ENCODE peak calls at places on chromosomes 11 and 22, in seven cellular contexts. One of them, this sample, is unnamed.

GRCh38 chr22:23103199-23103954 is 33.1 kb downstream of the GNAZ start:
- DNase-seq in left ventricle myocardium inferior: no peak
- DNase-seq in ovary: no peak
- DNase-seq in Peyer's patch: no peak
- DNase-seq in GM12878: no peak
- DNase-seq in Panc1: no peak
- DNase-seq in stomach: no peak
- DNase-seq in this sample: no peak

GRCh38 chr11:5705688-5706087 is 16.1 kb downstream of the TRIM22 start:
- DNase-seq in left ventricle myocardium inferior: no peak
- DNase-seq in ovary: no peak
- DNase-seq in Peyer's patch: no peak
- DNase-seq in GM12878: no peak
- DNase-seq in Panc1: no peak
- DNase-seq in stomach: no peak
- DNase-seq in this sample: no peak

GRCh38 chr22:18987765-18988164 is 51.7 kb upstream of the PRODH start:
- DNase-seq in left ventricle myocardium inferior: no peak
- DNase-seq in ovary: no peak
- DNase-seq in Peyer's patch: peak; percentile 57
- DNase-seq in GM12878: no peak
- DNase-seq in Panc1: no peak
- DNase-seq in stomach: no peak
- DNase-seq in this sample: no peak

GRCh38 chr11:11512502-11512901 is 109.3 kb downstream of the GALNT18 start:
- DNase-seq in left ventricle myocardium inferior: no peak
- DNase-seq in ovary: no peak
- DNase-seq in Peyer's patch: no peak
- DNase-seq in GM12878: no peak
- DNase-seq in Panc1: no peak
- DNase-seq in stomach: no peak
- DNase-seq in this sample: no peak

GRCh38 chr11:128988224-128988970 is 45.7 kb upstream of the TP53AIP1 start:
- DNase-seq in left ventricle myocardium inferior: no peak
- DNase-seq in ovary: no peak
- DNase-seq in Peyer's patch: no peak
- DNase-seq in GM12878: no peak
- DNase-seq in Panc1: no peak
- DNase-seq in stomach: no peak
- DNase-seq in this sample: no peak

GRCh38 chr22:19495562-19496323 is 16.0 kb downstream of the CDC45 start:
- DNase-seq in left ventricle myocardium inferior: no peak
- DNase-seq in ovary: no peak
- DNase-seq in Peyer's patch: no peak
- DNase-seq in GM12878: no peak
- DNase-seq in Panc1: no peak
- DNase-seq in stomach: no peak
- DNase-seq in this sample: no peak

GRCh38 chr22:37419916-37420655 is 7.2 kb downstream of the ELFN2 start:
- DNase-seq in left ventricle myocardium inferior: no peak
- DNase-seq in ovary: no peak
- DNase-seq in Peyer's patch: peak; percentile 49
- DNase-seq in GM12878: no peak
- DNase-seq in Panc1: no peak
- DNase-seq in stomach: no peak
- DNase-seq in this sample: no peak

GRCh38 chr11:121291896-121292502 is 572 bp upstream of the SC5D start:
- DNase-seq in left ventricle myocardium inferior: no peak
- DNase-seq in ovary: no peak
- DNase-seq in Peyer's patch: no peak
- DNase-seq in GM12878: peak; percentile 51
- DNase-seq in Panc1: no peak
- DNase-seq in stomach: no peak
- DNase-seq in this sample: no peak

GRCh38 chr11:29260939-29261705 is 755.7 kb downstream of the KCNA4 start:
- DNase-seq in left ventricle myocardium inferior: no peak
- DNase-seq in ovary: no peak
- DNase-seq in Peyer's patch: no peak
- DNase-seq in GM12878: no peak
- DNase-seq in Panc1: peak; percentile 59
- DNase-seq in stomach: no peak
- DNase-seq in this sample: no peak

GRCh38 chr11:103587951-103588788 is 448.3 kb upstream of the DDI1 start:
- DNase-seq in left ventricle myocardium inferior: no peak
- DNase-seq in ovary: no peak
- DNase-seq in Peyer's patch: no peak
- DNase-seq in GM12878: no peak
- DNase-seq in Panc1: no peak
- DNase-seq in stomach: no peak
- DNase-seq in this sample: no peak

GRCh38 chr11:126561327-126561893 is 205.9 kb downstream of the ST3GAL4 start:
- DNase-seq in left ventricle myocardium inferior: peak; percentile 23
- DNase-seq in ovary: no peak
- DNase-seq in Peyer's patch: no peak
- DNase-seq in GM12878: no peak
- DNase-seq in Panc1: no peak
- DNase-seq in stomach: no peak
- DNase-seq in this sample: no peak

GRCh38 chr11:44936951-44937543 is 13.6 kb downstream of the TP53I11 start:
- DNase-seq in left ventricle myocardium inferior: no peak
- DNase-seq in ovary: no peak
- DNase-seq in Peyer's patch: no peak
- DNase-seq in GM12878: no peak
- DNase-seq in Panc1: no peak
- DNase-seq in stomach: no peak
- DNase-seq in this sample: no peak

GRCh38 chr22:41983516-41983915 is 14.3 kb downstream of the SEPTIN3 start:
- DNase-seq in left ventricle myocardium inferior: no peak
- DNase-seq in ovary: no peak
- DNase-seq in Peyer's patch: no peak
- DNase-seq in GM12878: no peak
- DNase-seq in Panc1: no peak
- DNase-seq in stomach: no peak
- DNase-seq in this sample: no peak

GRCh38 chr11:66288138-66288865 is 641 bp downstream of the YIF1A start:
- DNase-seq in left ventricle myocardium inferior: peak; percentile 46
- DNase-seq in ovary: peak; percentile 30
- DNase-seq in Peyer's patch: peak; percentile 83
- DNase-seq in GM12878: no peak
- DNase-seq in Panc1: no peak
- DNase-seq in stomach: no peak
- DNase-seq in this sample: no peak

GRCh38 chr11:102293873-102294601 is 23.2 kb upstream of the BIRC3 start:
- DNase-seq in left ventricle myocardium inferior: no peak
- DNase-seq in ovary: no peak
- DNase-seq in Peyer's patch: no peak
- DNase-seq in GM12878: no peak
- DNase-seq in Panc1: peak; percentile 69
- DNase-seq in stomach: no peak
- DNase-seq in this sample: no peak

GRCh38 chr11:58047818-58048217 is 17.1 kb downstream of the OR6Q1 start:
- DNase-seq in left ventricle myocardium inferior: no peak
- DNase-seq in ovary: no peak
- DNase-seq in Peyer's patch: no peak
- DNase-seq in GM12878: no peak
- DNase-seq in Panc1: no peak
- DNase-seq in stomach: no peak
- DNase-seq in this sample: no peak

GRCh38 chr22:43789452-43789851 is 22.7 kb downstream of the EFCAB6 start:
- DNase-seq in left ventricle myocardium inferior: peak; percentile 28
- DNase-seq in ovary: peak; percentile 42
- DNase-seq in Peyer's patch: no peak
- DNase-seq in GM12878: no peak
- DNase-seq in Panc1: no peak
- DNase-seq in stomach: no peak
- DNase-seq in this sample: no peak

GRCh38 chr11:86548278-86548917 is 124.0 kb downstream of the ME3 start:
- DNase-seq in left ventricle myocardium inferior: no peak
- DNase-seq in ovary: no peak
- DNase-seq in Peyer's patch: no peak
- DNase-seq in GM12878: no peak
- DNase-seq in Panc1: no peak
- DNase-seq in stomach: no peak
- DNase-seq in this sample: no peak

GRCh38 chr11:122337241-122338176 is 221.5 kb upstream of the BLID start:
- DNase-seq in left ventricle myocardium inferior: peak; percentile 19
- DNase-seq in ovary: no peak
- DNase-seq in Peyer's patch: no peak
- DNase-seq in GM12878: no peak
- DNase-seq in Panc1: no peak
- DNase-seq in stomach: no peak
- DNase-seq in this sample: no peak

GRCh38 chr11:89489930-89490329 is 1.2 kb downstream of the NOX4 start:
- DNase-seq in left ventricle myocardium inferior: no peak
- DNase-seq in ovary: no peak
- DNase-seq in Peyer's patch: no peak
- DNase-seq in GM12878: no peak
- DNase-seq in Panc1: no peak
- DNase-seq in stomach: no peak
- DNase-seq in this sample: no peak

GRCh38 chr11:67465190-67465522 is 3.9 kb downstream of the TMEM134 start:
- DNase-seq in left ventricle myocardium inferior: no peak
- DNase-seq in ovary: peak; percentile 18
- DNase-seq in Peyer's patch: no peak
- DNase-seq in GM12878: no peak
- DNase-seq in Panc1: no peak
- DNase-seq in stomach: peak; percentile 55
- DNase-seq in this sample: no peak

GRCh38 chr11:69055212-69055586 is 6.5 kb downstream of the TPCN2 start:
- DNase-seq in left ventricle myocardium inferior: no peak
- DNase-seq in ovary: no peak
- DNase-seq in Peyer's patch: peak; percentile 83
- DNase-seq in GM12878: no peak
- DNase-seq in Panc1: no peak
- DNase-seq in stomach: peak; percentile 65
- DNase-seq in this sample: no peak

GRCh38 chr11:71179877-71180276 is 72.5 kb downstream of the SHANK2 start:
- DNase-seq in left ventricle myocardium inferior: no peak
- DNase-seq in ovary: no peak
- DNase-seq in Peyer's patch: peak; percentile 57
- DNase-seq in GM12878: no peak
- DNase-seq in Panc1: no peak
- DNase-seq in stomach: no peak
- DNase-seq in this sample: no peak
- H3K27ac ChIP-seq in left ventricle myocardium inferior: no peak overlapping the region
- H3K27ac ChIP-seq in ovary: no peak overlapping the region
- H3K27ac ChIP-seq in Peyer's patch: no peak overlapping the region
- H3K27ac ChIP-seq in GM12878: no peak overlapping the region
- H3K27ac ChIP-seq in Panc1: no peak overlapping the region
- H3K27ac ChIP-seq in stomach: no peak overlapping the region
- H3K27ac ChIP-seq in this sample: no peak overlapping the region

DNA sequence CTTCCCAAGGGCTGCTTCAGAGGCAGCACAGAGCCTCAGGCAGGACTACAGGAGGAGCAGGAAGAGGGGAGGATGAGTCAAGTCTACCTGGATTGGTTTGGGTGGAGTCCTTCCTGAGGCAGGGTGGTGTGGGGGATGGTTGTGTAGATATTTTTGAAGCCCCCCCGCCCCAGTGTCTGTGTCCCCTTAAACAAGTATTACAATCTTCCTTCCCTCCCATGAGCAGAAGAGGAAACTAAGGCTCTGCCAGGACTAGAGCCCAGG is 34.7 kb upstream of the FCHSD2 start:
- DNase-seq in left ventricle myocardium inferior: no peak
- DNase-seq in ovary: no peak
- DNase-seq in Peyer's patch: no peak
- DNase-seq in GM12878: no peak
- DNase-seq in Panc1: no peak
- DNase-seq in stomach: no peak
- DNase-seq in this sample: no peak
- H3K27ac ChIP-seq in left ventricle myocardium inferior: peak overlapping the region; percentile 86
- H3K27ac ChIP-seq in ovary: no peak overlapping the region
- H3K27ac ChIP-seq in Peyer's patch: peak overlapping the region; percentile 57
- H3K27ac ChIP-seq in GM12878: no peak overlapping the region
- H3K27ac ChIP-seq in Panc1: no peak overlapping the region
- H3K27ac ChIP-seq in stomach: peak overlapping the region; percentile 41
- H3K27ac ChIP-seq in this sample: peak overlapping the region; percentile 68

GRCh38 chr22:21622624-21623401 is 7.0 kb downstream of the YDJC start:
- DNase-seq in left ventricle myocardium inferior: no peak
- DNase-seq in ovary: no peak
- DNase-seq in Peyer's patch: no peak
- DNase-seq in GM12878: no peak
- DNase-seq in Panc1: no peak
- DNase-seq in stomach: no peak
- DNase-seq in this sample: no peak

GRCh38 chr22:21621891-21622623 is 7.8 kb downstream of the YDJC start:
- DNase-seq in left ventricle myocardium inferior: no peak
- DNase-seq in ovary: no peak
- DNase-seq in Peyer's patch: no peak
- DNase-seq in GM12878: no peak
- DNase-seq in Panc1: no peak
- DNase-seq in stomach: no peak
- DNase-seq in this sample: peak; percentile 1

GRCh38 chr22:21623402-21623970 is 6.3 kb downstream of the YDJC start:
- DNase-seq in left ventricle myocardium inferior: no peak
- DNase-seq in ovary: no peak
- DNase-seq in Peyer's patch: no peak
- DNase-seq in GM12878: no peak
- DNase-seq in Panc1: no peak
- DNase-seq in stomach: no peak
- DNase-seq in this sample: no peak

GRCh38 chr22:21624120-21624879 is 5.5 kb downstream of the YDJC start:
- DNase-seq in left ventricle myocardium inferior: peak; percentile 52
- DNase-seq in ovary: no peak
- DNase-seq in Peyer's patch: no peak
- DNase-seq in GM12878: no peak
- DNase-seq in Panc1: no peak
- DNase-seq in stomach: no peak
- DNase-seq in this sample: no peak

GRCh38 chr22:21621025-21621424 is 8.8 kb downstream of the YDJC start:
- DNase-seq in left ventricle myocardium inferior: no peak
- DNase-seq in ovary: no peak
- DNase-seq in Peyer's patch: no peak
- DNase-seq in GM12878: no peak
- DNase-seq in Panc1: no peak
- DNase-seq in stomach: no peak
- DNase-seq in this sample: no peak
- H3K27ac ChIP-seq in left ventricle myocardium inferior: no peak overlapping the region
- H3K27ac ChIP-seq in ovary: no peak overlapping the region
- H3K27ac ChIP-seq in Peyer's patch: no peak overlapping the region
- H3K27ac ChIP-seq in GM12878: no peak overlapping the region
- H3K27ac ChIP-seq in Panc1: no peak overlapping the region
- H3K27ac ChIP-seq in stomach: no peak overlapping the region
- H3K27ac ChIP-seq in this sample: no peak overlapping the region

GRCh38 chr11:115599125-115599524 is 94.9 kb upstream of the CADM1 start:
- DNase-seq in left ventricle myocardium inferior: no peak
- DNase-seq in ovary: no peak
- DNase-seq in Peyer's patch: no peak
- DNase-seq in GM12878: no peak
- DNase-seq in Panc1: no peak
- DNase-seq in stomach: no peak
- DNase-seq in this sample: no peak

DNA sequence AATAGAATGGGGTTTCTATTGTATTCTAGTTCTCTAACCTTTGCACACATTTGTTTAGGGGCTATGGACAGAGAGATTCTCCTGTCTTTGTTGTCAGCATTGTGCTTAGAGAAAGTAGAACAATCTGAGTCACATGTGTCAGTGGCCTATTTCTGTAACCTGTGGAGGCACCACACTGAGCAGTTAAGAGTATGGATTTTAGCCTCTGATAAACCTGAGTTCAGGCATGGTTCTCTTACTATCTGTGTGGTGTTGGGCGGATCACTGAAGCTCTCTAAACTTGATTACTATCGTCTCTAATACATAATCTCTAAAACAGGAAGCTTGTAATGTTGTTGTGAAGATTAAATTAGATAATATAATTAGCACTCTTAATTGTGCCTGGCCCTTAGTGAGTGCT is 94.3 kb upstream of the CADM1 start:
- DNase-seq in left ventricle myocardium inferior: no peak
- DNase-seq in ovary: no peak
- DNase-seq in Peyer's patch: no peak
- DNase-seq in GM12878: no peak
- DNase-seq in Panc1: no peak
- DNase-seq in stomach: no peak
- DNase-seq in this sample: no peak
- H3K27ac ChIP-seq in left ventricle myocardium inferior: no peak overlapping the region
- H3K27ac ChIP-seq in ovary: no peak overlapping the region
- H3K27ac ChIP-seq in Peyer's patch: no peak overlapping the region
- H3K27ac ChIP-seq in GM12878: no peak overlapping the region
- H3K27ac ChIP-seq in Panc1: no peak overlapping the region
- H3K27ac ChIP-seq in stomach: no peak overlapping the region
- H3K27ac ChIP-seq in this sample: no peak overlapping the region

This sample was measured in substantia nigra.